ENCODE peak calls at places on chromosomes 5 and 9, in eight cellular contexts. E, V, C, Q, S, J, L and A are unnamed samples.

GRCh38 chr9:6931913-6932312 is 174.1 kb downstream of the KDM4C start:
- DNase-seq in Q (peak; percentile 16), C (no peak), L (peak; percentile 38), S (peak; percentile 32), V (peak; percentile 86), E (peak; percentile 56), J (no peak), A (peak; percentile 40)

GRCh38 chr9:97557606-97558095 is 56.2 kb downstream of the TMOD1 start:
- DNase-seq in C (no peak), V (no peak), J (no peak), S (peak; percentile 44), E (no peak), Q (peak; percentile 77), L (no peak), A (no peak)

GRCh38 chr9:79662553-79662956 is 90.8 kb downstream of the TLE4 start:
- DNase-seq in E (no peak), C (no peak), L (no peak), V (no peak), S (no peak), Q (no peak), J (no peak), A (no peak)

GRCh38 chr9:93679536-93680444 is 103.4 kb downstream of the PHF2 start:
- DNase-seq in S (no peak), E (no peak), V (no peak), J (no peak), Q (no peak), C (no peak), L (no peak), A (peak; percentile 48)

GRCh38 chr5:59351076-59351794 is 542.3 kb downstream of the PDE4D start:
- DNase-seq in C (no peak), Q (peak; percentile 84), J (no peak), L (no peak), V (peak; percentile 29), S (no peak), E (no peak), A (no peak)

GRCh38 chr5:122400961-122401360 is 88.9 kb downstream of the SNCAIP start:
- DNase-seq in V (no peak), E (no peak), C (no peak), J (no peak), L (no peak), Q (no peak), S (no peak), A (no peak)

GRCh38 chr5:12672141-12672540 is 767.9 kb upstream of the CTNND2 start:
- DNase-seq in L (no peak), Q (no peak), E (peak; percentile 24), V (no peak), S (no peak), J (no peak), C (no peak), A (no peak)

GRCh38 chr9:116494815-116495634 is 192.1 kb upstream of the TRIM32 start:
- DNase-seq in S (peak; percentile 30), V (no peak), E (peak; percentile 46), J (no peak), C (peak; percentile 13), L (peak; percentile 32), Q (no peak), A (peak; percentile 62)

GRCh38 chr5:141560141-141560540 is 58.7 kb downstream of the DIAPH1 start:
- DNase-seq in E (peak; percentile 34), L (no peak), S (no peak), J (no peak), C (no peak), Q (peak; percentile 42), V (no peak), A (peak; percentile 46)

GRCh38 chr9:117021881-117022280 is 334.8 kb downstream of the TRIM32 start:
- DNase-seq in S (no peak), J (no peak), V (no peak), Q (no peak), C (no peak), L (no peak), E (no peak), A (no peak)

GRCh38 chr9:95822583-95823431 is 52.7 kb upstream of the ERCC6L2 start:
- DNase-seq in E (peak; percentile 89), V (peak; percentile 98), S (no peak), Q (peak; percentile 85), C (no peak), L (peak; percentile 41), J (no peak), A (no peak)

GRCh38 chr5:172943283-172943841 is 15.9 kb upstream of the RPL26L1 start:
- DNase-seq in V (peak; percentile 80), Q (peak; percentile 93), C (no peak), J (no peak), L (no peak), S (no peak), E (no peak), A (no peak)

GRCh38 chr5:139640432-139641115 is 7.6 kb upstream of the CXXC5 start:
- DNase-seq in Q (no peak), J (no peak), E (no peak), L (no peak), C (no peak), V (no peak), S (no peak), A (no peak)

GRCh38 chr9:19885608-19886007 is 96.8 kb upstream of the SLC24A2 start:
- DNase-seq in E (no peak), Q (no peak), L (no peak), C (no peak), S (no peak), V (no peak), J (no peak), A (no peak)

GRCh38 chr9:107751522-107752235 is 262.1 kb upstream of the KLF4 start:
- DNase-seq in J (no peak), E (peak; percentile 65), L (peak; percentile 77), V (peak; percentile 83), S (peak; percentile 74), C (peak; percentile 50), Q (peak; percentile 34), A (no peak)

GRCh38 chr5:1536298-1537165 is 12.8 kb upstream of the LPCAT1 start:
- DNase-seq in J (peak; percentile 52), E (no peak), S (peak; percentile 40), L (no peak), C (no peak), Q (peak; percentile 19), V (peak; percentile 20), A (no peak)
- H3K4me3 ChIP-seq in J (peak overlapping the region; percentile 35), E (peak overlapping the region; percentile 46), S (peak overlapping the region; percentile 38), L (peak overlapping the region; percentile 9), C (peak overlapping the region; percentile 1), Q (no peak overlapping the region), V (no peak overlapping the region), A (no peak overlapping the region)

DNA sequence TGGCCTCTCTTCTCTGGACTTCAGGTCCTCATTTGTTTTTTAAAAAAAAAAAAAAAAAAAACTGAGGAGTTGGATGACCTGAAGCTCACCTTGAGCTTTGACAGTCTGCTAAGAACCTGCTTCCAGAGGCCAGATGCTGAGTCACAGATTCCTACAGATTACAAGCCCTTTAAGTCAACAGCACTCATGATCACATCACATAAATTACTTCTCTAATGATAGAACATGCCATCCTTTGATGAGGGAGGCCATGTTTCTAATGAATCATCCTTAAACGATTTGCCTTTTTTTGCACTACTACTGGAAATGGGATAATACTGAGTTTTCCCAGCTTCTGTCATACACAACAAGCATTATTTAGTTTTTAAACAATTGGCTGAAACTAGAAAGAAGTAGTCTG is 34.2 kb upstream of the MYOT start:
- DNase-seq in V (peak; percentile 47), E (peak; percentile 90), S (no peak), L (peak; percentile 95), Q (peak; percentile 23), C (peak; percentile 70), J (no peak), A (no peak)
- H3K4me1 ChIP-seq in V (no peaks in the 10 kb centered on the region), E (peaks cover 27% of the 10 kb centered on the region), S (no peaks in the 10 kb centered on the region), L (peaks cover 63% of the 10 kb centered on the region), Q (peaks cover 34% of the 10 kb centered on the region), C (peaks cover 21% of the 10 kb centered on the region), J (no peaks in the 10 kb centered on the region), A (no peaks in the 10 kb centered on the region)

DNA sequence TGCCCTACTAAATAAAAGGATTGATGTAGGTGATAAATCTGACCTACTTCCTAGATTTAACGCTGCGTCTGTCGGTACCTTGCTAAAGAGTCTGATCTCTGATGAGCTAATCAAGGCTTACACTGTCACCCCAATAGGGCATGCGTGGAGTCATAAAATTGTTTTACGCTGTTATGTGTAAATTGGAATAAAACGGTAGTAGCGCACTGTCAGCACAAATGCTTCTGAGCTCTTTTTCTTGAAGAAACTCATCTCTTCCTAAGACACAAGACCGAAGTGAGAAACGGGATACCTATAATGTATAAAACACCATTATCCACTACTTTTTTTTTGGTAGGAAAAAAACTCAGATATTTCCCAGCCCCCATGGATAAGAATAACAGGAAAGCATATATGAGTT is 2106.2 kb upstream of the WWC1 start:
- DNase-seq in Q (no peak), L (no peak), C (no peak), V (no peak), J (no peak), E (no peak), S (no peak), A (no peak)
- H3K9me3 ChIP-seq in Q (no peaks in the 10 kb centered on the region), L (no peaks in the 10 kb centered on the region), C (no peaks in the 10 kb centered on the region), V (no peaks in the 10 kb centered on the region), J (no peaks in the 10 kb centered on the region), E (peaks cover 11% of the 10 kb centered on the region), S (no peaks in the 10 kb centered on the region), A (no peaks in the 10 kb centered on the region)

GRCh38 chr5:54449923-54450322 is 5.6 kb upstream of the HSPB3 start:
- DNase-seq in S (no peak), L (no peak), V (no peak), C (no peak), J (no peak), Q (no peak), E (no peak), A (no peak)
- H3K4me3 ChIP-seq in S (no peak overlapping the region), L (no peak overlapping the region), V (no peak overlapping the region), C (no peak overlapping the region), J (no peak overlapping the region), Q (no peak overlapping the region), E (no peak overlapping the region), A (no peak overlapping the region)

DNA sequence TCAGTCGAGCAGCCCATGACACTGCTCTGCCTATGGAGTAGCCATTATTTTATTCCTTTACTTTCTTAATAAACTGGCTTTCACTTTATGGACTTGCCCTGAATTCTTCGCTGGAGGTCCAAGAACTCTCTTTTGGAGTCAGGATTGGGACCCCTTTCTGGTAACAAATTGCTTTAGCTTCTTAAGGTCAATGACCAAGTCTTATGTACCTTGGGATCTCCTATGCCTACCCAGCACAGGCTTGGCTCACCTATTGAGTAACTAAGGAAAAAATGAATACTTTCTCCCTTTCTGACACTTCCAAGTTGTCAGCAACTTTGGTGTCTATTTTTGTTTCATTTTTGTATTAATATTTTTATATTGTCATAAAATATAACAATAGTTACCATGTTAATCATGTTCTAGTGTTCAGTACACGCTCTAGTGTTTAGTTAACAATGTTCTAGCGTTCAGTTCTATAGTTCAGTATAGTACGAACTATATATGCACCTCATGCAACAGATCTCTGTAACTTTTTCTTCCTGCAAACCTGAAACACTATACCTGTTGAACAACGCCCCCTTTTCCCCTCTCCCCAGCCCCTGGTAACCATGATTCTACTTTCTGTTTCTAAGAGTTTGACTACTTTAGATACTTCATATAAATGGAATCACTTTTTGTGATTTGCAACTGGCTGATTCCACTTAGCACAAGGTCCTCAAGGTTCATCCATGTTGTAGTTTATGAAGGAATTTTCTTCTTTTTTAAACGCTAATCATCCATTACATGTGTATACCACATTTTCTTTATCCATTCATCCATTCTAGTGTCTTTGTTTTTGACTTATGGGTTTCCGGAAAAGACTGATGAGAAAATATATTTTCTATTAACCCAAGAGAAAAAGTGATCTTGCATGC is 1.8 kb upstream of the RHOBTB3 start:
- DNase-seq in V (no peak), J (no peak), Q (no peak), E (no peak), S (no peak), C (no peak), L (no peak), A (no peak)
- H3K4me1 ChIP-seq in V (peaks cover 13% of the 10 kb centered on the region), J (peaks cover 10% of the 10 kb centered on the region), Q (peaks cover 36% of the 10 kb centered on the region), E (peaks cover 28% of the 10 kb centered on the region), S (peaks cover 35% of the 10 kb centered on the region), C (peaks cover 54% of the 10 kb centered on the region), L (peaks cover 8% of the 10 kb centered on the region), A (peaks cover 42% of the 10 kb centered on the region)